ENCODE peak calls at places on chromosomes 11 and 22, in six cellular contexts. F is HFFc6; N is activated CD4-positive, alpha-beta memory T cell treated with anti-CD3 and anti-CD28 coated beads for 36 hours; L is Right ventricle myocardium inferior; R is left kidney; B is stimulated activated CD4-positive, alpha-beta T cell treated with anti-CD3 and anti-CD28 coated beads, Interleukin-12 subunit alpha, Interleukin-12 subunit beta, amount 100 ng/mL, for 4 hours. U is an unnamed sample.

GRCh38 chr11:1870721-1871466 is 18.0 kb downstream of the LSP1 start:
- DNase-seq in N (peak), B (no peak), F (no peak), R (peak), L (peak), U (peak)

GRCh38 chr11:113952588-113952987 is 22.3 kb upstream of the HTR3A start:
- DNase-seq in N (no peak), B (no peak), R (no peak), L (peak), F (no peak), U (no peak)

GRCh38 chr11:6410695-6411430 is 8.0 kb downstream of the APBB1 start:
- DNase-seq in R (no peak), F (no peak), B (no peak), N (no peak), L (no peak), U (no peak)

GRCh38 chr11:116730568-116730967 is 42.2 kb downstream of the BUD13 start:
- DNase-seq in R (no peak), B (no peak), N (no peak), L (no peak), F (no peak), U (no peak)

GRCh38 chr22:23522642-23523251 is 57.3 kb downstream of the IGLL1 start:
- DNase-seq in F (no peak), B (no peak), L (no peak), N (no peak), R (peak), U (peak)

GRCh38 chr11:32420937-32421532 is 14.3 kb downstream of the WT1 start:
- DNase-seq in B (no peak), N (peak), R (no peak), F (no peak), L (no peak), U (peak)

GRCh38 chr11:33982661-33983060 is 68.9 kb upstream of the CAPRIN1 start:
- DNase-seq in L (no peak), B (no peak), R (no peak), F (no peak), N (no peak), U (no peak)

GRCh38 chr11:17735823-17736772 is 1.5 kb downstream of the KCNC1 start:
- DNase-seq in N (no peak), R (peak), B (no peak), L (peak), F (no peak), U (no peak)

GRCh38 chr11:123357990-123358827 is 71.9 kb upstream of the GRAMD1B start:
- DNase-seq in R (peak), N (peak), F (no peak), B (peak), L (peak), U (no peak)

GRCh38 chr11:15153231-15153630 is 38.5 kb downstream of the INSC start:
- DNase-seq in F (no peak), R (no peak), B (no peak), N (no peak), L (no peak), U (no peak)

GRCh38 chr11:1992111-1992510 is 5.5 kb downstream of the H19 start:
- DNase-seq in L (no peak), N (no peak), B (no peak), R (peak), F (no peak), U (no peak)

GRCh38 chr11:74535371-74536118 is 42.0 kb upstream of the LIPT2 start:
- DNase-seq in B (no peak), N (no peak), F (no peak), R (no peak), L (no peak), U (no peak)

GRCh38 chr11:8229299-8230177 is 34.1 kb downstream of the LMO1 start:
- DNase-seq in N (no peak), R (no peak), B (no peak), L (no peak), F (no peak), U (no peak)

GRCh38 chr22:36359172-36359973 is 28.4 kb downstream of the MYH9 start:
- DNase-seq in N (no peak), R (no peak), B (no peak), F (no peak), L (no peak), U (no peak)

GRCh38 chr22:18023509-18024275 is 669 bp downstream of the MICAL3 start:
- DNase-seq in N (peak), B (peak), F (peak), L (peak), R (peak), U (peak)

GRCh38 chr11:120244476-120244875 is 4.5 kb downstream of the POU2F3 start:
- DNase-seq in L (no peak), N (peak), R (no peak), F (no peak), B (no peak), U (no peak)

GRCh38 chr11:113991718-113992458 is 17.0 kb downstream of the HTR3A start:
- DNase-seq in B (no peak), F (no peak), L (no peak), R (no peak), N (no peak), U (no peak)

GRCh38 chr22:37300551-37301017 is 18.3 kb downstream of the CYTH4 start:
- DNase-seq in B (peak), N (peak), F (no peak), R (no peak), L (peak), U (no peak)

GRCh38 chr11:37442576-37442975 is 844.5 kb upstream of the RAG2 start:
- DNase-seq in N (no peak), R (peak), B (no peak), F (peak), L (no peak), U (no peak)

GRCh38 chr22:47135338-47135737 is 372.9 kb downstream of the TBC1D22A start:
- DNase-seq in N (no peak), L (peak), B (no peak), R (no peak), F (no peak), U (no peak)

GRCh38 chr11:64186205-64187165 is 514 bp downstream of the STIP1 start:
- DNase-seq in N (peak), R (peak), L (no peak), F (no peak), B (peak), U (no peak)

GRCh38 chr22:46109474-46110003 is 40.8 kb upstream of the PPARA start:
- DNase-seq in B (no peak), L (no peak), F (no peak), N (no peak), R (no peak), U (no peak)

GRCh38 chr11:5553347-5553746 is 5.0 kb upstream of the OR52H1 start:
- DNase-seq in N (no peak), F (no peak), R (no peak), L (no peak), B (no peak), U (no peak)

GRCh38 chr11:106466441-106467190 is 389.2 kb downstream of the AASDHPPT start:
- DNase-seq in B (no peak), N (no peak), R (peak), F (peak), L (no peak), U (no peak)

GRCh38 chr11:124071622-124071948 is 30.5 kb upstream of the OR10G7 start:
- DNase-seq in N (no peak), R (no peak), B (no peak), L (no peak), F (no peak), U (no peak)

GRCh38 chr11:124758355-124759267 is 3.5 kb downstream of the ESAM start:
- DNase-seq in F (peak), R (peak), L (peak), B (peak), N (peak), U (peak)

GRCh38 chr11:103907548-103908455 is 128.6 kb upstream of the DDI1 start:
- DNase-seq in R (no peak), F (peak), N (no peak), B (no peak), L (no peak), U (no peak)

GRCh38 chr11:44595964-44596381 is 30.5 kb downstream of the CD82 start:
- DNase-seq in R (no peak), L (peak), N (no peak), B (no peak), F (no peak), U (no peak)

GRCh38 chr22:30802202-30803166 is 107.8 kb downstream of the OSBP2 start:
- DNase-seq in F (peak), R (peak), L (peak), B (peak), N (peak), U (peak)

GRCh38 chr11:36463781-36464180 is 46.3 kb downstream of the TRAF6 start:
- DNase-seq in N (no peak), F (no peak), B (no peak), L (no peak), R (no peak), U (no peak)